ENCODE peak calls at places on chromosomes 3 and 15, in eight cellular contexts. W is A549, N is HCT116, P is right lobe of liver, K is heart left ventricle, C is esophagus muscularis mucosa, U is body of pancreas, Q is testis. X is an unnamed sample.

GRCh38 chr15:66167854-66168253 is 85.7 kb downstream of the MEGF11 start:
- DNase-seq in W (no peak), N (no peak), P (no peak), K (no peak), C (no peak), U (no peak), Q (no peak), X (no peak)

GRCh38 chr3:33044676-33045075 is 52.3 kb downstream of the GLB1 start:
- DNase-seq in W (no peak), N (no peak), P (no peak), K (no peak), C (no peak), U (no peak), Q (no peak), X (no peak)

GRCh38 chr3:42013652-42014442 is 51.9 kb upstream of the ULK4 start:
- DNase-seq in W (no peak), N (no peak), P (peak; percentile 59), K (peak; percentile 67), C (no peak), U (peak; percentile 43), Q (peak; percentile 26), X (peak; percentile 55)

GRCh38 chr15:51450001-51450400 is 108.5 kb downstream of the GLDN start:
- DNase-seq in W (peak; percentile 11), N (peak; percentile 72), P (no peak), K (no peak), C (no peak), U (peak; percentile 18), Q (no peak), X (no peak)

GRCh38 chr3:30747771-30748281 is 141.4 kb downstream of the TGFBR2 start:
- DNase-seq in W (peak; percentile 60), N (peak; percentile 49), P (no peak), K (no peak), C (no peak), U (no peak), Q (no peak), X (no peak)

GRCh38 chr15:92666780-92667179 is 11.2 kb upstream of the FAM174B start:
- DNase-seq in W (peak; percentile 76), N (no peak), P (peak; percentile 61), K (peak; percentile 82), C (no peak), U (peak; percentile 65), Q (peak; percentile 51), X (peak; percentile 18)

GRCh38 chr3:191301017-191301416 is 28.2 kb upstream of the CCDC50 start:
- DNase-seq in W (no peak), N (no peak), P (no peak), K (no peak), C (no peak), U (no peak), Q (no peak), X (no peak)

GRCh38 chr3:72381584-72381983 is 466.7 kb downstream of the SHQ1 start:
- DNase-seq in W (no peak), N (no peak), P (no peak), K (no peak), C (no peak), U (no peak), Q (no peak), X (no peak)

GRCh38 chr3:33751320-33751719 is 33.3 kb upstream of the CLASP2 start:
- DNase-seq in W (no peak), N (no peak), P (no peak), K (no peak), C (no peak), U (no peak), Q (no peak), X (no peak)

GRCh38 chr3:14455571-14456317 is 53.3 kb downstream of the SLC6A6 start:
- DNase-seq in W (no peak), N (no peak), P (no peak), K (peak; percentile 60), C (no peak), U (peak; percentile 70), Q (peak; percentile 46), X (no peak)

GRCh38 chr3:66797916-66798560 is 200.1 kb upstream of the KBTBD8 start:
- DNase-seq in W (no peak), N (no peak), P (no peak), K (peak; percentile 48), C (no peak), U (peak; percentile 13), Q (peak; percentile 38), X (peak; percentile 24)

GRCh38 chr3:97763586-97764148 is 891 bp upstream of the ARL6 start:
- DNase-seq in W (peak; percentile 0), N (no peak), P (no peak), K (no peak), C (no peak), U (no peak), Q (no peak), X (no peak)

GRCh38 chr3:158794206-158794605 is 7.6 kb upstream of the MFSD1 start:
- DNase-seq in W (no peak), N (no peak), P (no peak), K (no peak), C (no peak), U (no peak), Q (no peak), X (no peak)

GRCh38 chr15:69100821-69101220 is 59.6 kb upstream of the GLCE start:
- DNase-seq in W (no peak), N (no peak), P (no peak), K (no peak), C (no peak), U (no peak), Q (no peak), X (no peak)

GRCh38 chr3:64457811-64458210 is 230.0 kb downstream of the ADAMTS9 start:
- DNase-seq in W (no peak), N (no peak), P (no peak), K (no peak), C (no peak), U (no peak), Q (no peak), X (no peak)

GRCh38 chr3:68996356-68996995 is 17.0 kb downstream of the EOGT start:
- DNase-seq in W (no peak), N (no peak), P (no peak), K (no peak), C (peak; percentile 77), U (no peak), Q (no peak), X (no peak)

GRCh38 chr3:129211772-129212171 is 28.1 kb upstream of the CNBP start:
- DNase-seq in W (peak; percentile 96), N (peak; percentile 98), P (peak; percentile 83), K (peak; percentile 67), C (no peak), U (peak; percentile 84), Q (peak; percentile 73), X (peak; percentile 91)

GRCh38 chr3:15779111-15779510 is 18.7 kb downstream of the ANKRD28 start:
- DNase-seq in W (no peak), N (no peak), P (no peak), K (no peak), C (no peak), U (no peak), Q (no peak), X (no peak)

GRCh38 chr15:76012021-76012551 is at the start of gene NRG4:
- DNase-seq in W (peak; percentile 71), N (peak; percentile 10), P (peak; percentile 55), K (no peak), C (no peak), U (peak; percentile 55), Q (no peak), X (peak; percentile 26)

DNA sequence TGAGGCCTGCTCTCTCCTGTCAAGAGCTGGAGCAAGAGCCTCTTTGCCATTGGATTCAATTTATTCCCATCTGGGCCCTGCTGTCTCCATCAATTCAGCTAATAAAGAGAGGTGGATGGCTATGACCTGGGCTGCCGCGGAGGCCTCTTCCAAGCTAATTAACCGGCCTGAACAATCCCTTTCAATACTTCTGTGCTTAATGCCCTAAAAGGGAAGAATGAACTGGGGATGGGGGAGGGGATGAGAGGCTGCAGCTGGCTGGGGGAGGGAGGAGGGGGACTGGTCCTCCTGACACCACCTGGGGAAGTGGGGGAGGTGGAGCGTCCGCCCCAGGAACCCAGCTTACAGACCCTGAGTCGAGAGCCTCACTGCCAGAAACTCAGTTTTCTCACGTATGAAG is 33.4 kb upstream of the PRR23E start:
- DNase-seq in W (no peak), N (no peak), P (no peak), K (no peak), C (no peak), U (no peak), Q (no peak), X (no peak)
- TF ChIP-seq POLR2A in W (no peak), N (no peak), P (no peak), K (no peak), C (no peak), U (no peak), Q (no peak), X (no peak)

DNA sequence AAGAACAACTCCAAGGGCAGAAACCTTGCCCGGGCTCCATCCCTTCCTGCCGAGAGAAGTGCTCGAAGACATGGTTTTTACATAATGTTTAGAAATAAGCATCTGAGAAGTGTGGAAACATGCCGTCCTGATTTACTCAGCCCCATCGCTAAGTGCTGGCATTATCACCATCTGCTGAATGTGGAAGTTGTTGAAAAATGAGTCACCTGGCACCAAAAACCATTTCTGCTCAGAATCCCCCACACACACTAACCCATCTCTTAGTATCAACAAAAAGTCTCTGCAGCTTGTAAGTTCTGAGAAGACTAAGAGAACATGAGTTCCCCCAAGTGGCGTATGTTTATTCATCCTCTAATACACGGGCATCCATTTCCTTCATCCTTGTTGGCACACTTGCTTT is 51.0 kb upstream of the ARL8B start:
- DNase-seq in W (peak; percentile 33), N (no peak), P (no peak), K (no peak), C (no peak), U (no peak), Q (no peak), X (no peak)
- TF ChIP-seq CTCF in W (no peak), N (no peak), P (no peak), K (no peak), C (no peak), U (no peak), Q (no peak), X (no peak)

GRCh38 chr15:40829155-40829554 is 647 bp upstream of the PPP1R14D start:
- DNase-seq in W (no peak), N (no peak), P (no peak), K (no peak), C (no peak), U (no peak), Q (peak; percentile 37), X (peak; percentile 53)
- H3K4me1 ChIP-seq in W (peaks cover 30% of the 10 kb centered on the region), N (peaks cover 34% of the 10 kb centered on the region), P (no peaks in the 10 kb centered on the region), K (no peaks in the 10 kb centered on the region), C (no peaks in the 10 kb centered on the region), U (peaks cover 11% of the 10 kb centered on the region), Q (no peaks in the 10 kb centered on the region), X (no peaks in the 10 kb centered on the region)

DNA sequence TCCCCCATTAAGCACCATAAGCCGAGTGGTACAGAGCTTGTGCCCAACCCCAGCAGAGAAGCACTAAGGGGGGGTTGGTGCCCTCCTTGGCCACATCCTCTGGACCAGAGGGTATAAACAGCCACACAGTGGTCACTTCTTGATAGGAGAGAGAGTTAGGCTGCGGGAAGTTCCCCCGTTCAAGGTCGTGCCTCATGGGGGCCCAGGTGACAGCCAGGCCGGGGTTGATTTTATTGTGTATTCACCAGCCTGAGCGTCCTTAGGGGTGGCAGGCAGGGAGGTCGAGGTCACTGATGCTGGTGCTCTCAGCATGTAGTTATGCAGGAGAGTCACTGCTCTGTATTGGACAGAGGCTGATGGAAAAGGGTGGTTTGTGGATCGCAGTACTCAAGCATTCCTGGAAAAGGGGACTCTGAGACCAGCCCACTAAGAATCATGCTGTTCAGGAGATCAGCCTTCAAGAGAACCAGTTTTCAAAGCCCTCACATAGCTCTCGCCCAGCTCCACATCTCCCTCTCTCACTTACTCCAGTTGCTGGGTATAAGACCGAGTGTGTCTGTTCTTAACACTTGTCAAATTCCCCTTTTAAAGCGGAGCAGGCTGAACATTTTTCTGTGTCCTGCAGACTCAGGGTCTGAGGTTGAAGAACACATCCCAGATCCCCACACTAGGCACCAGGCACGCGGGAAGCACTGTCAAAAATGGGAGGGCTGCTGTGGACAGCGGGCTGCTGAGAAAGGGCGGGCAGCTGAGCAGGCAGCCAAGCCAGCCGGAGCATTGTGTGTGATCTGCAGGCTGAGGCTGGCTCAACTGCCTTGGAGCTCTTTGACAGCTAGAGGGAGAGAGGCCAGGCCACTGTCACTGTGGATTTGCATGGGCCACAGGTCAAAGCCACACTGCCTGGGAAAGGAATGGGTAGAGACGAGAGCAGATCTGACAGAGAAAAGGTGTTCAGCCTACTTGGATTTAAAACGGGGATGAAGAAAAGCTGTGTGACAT is 279.3 kb upstream of the LRRFIP2 start:
- DNase-seq in W (no peak), N (no peak), P (peak; percentile 77), K (peak; percentile 90), C (peak; percentile 94), U (peak; percentile 46), Q (peak; percentile 74), X (peak; percentile 40)
- TF ChIP-seq POLR2A in W (no peak), N (no peak), P (no peak), K (peak; percentile 37), C (no peak), U (no peak), Q (no peak), X (no peak)

X was measured in transverse colon.